ENCODE peak calls at places on chromosomes 12 and 14, in four cellular contexts. One of them, this sample, is unnamed.

GRCh38 chr14:63996575-63997220 is 143.9 kb downstream of the SYNE2 start:
- DNase-seq in H1: no peak
- DNase-seq in K562: no peak
- DNase-seq in GM12878: no peak
- DNase-seq in this sample: no peak

GRCh38 chr14:54465654-54466053 is 23.1 kb downstream of the GMFB start:
- DNase-seq in H1: no peak
- DNase-seq in K562: no peak
- DNase-seq in GM12878: no peak
- DNase-seq in this sample: no peak

GRCh38 chr14:49875640-49876198 is 17.2 kb upstream of the ARF6 start:
- DNase-seq in H1: no peak
- DNase-seq in K562: no peak
- DNase-seq in GM12878: no peak
- DNase-seq in this sample: no peak

GRCh38 chr14:54606631-54607133 is 39.8 kb downstream of the SAMD4A start:
- DNase-seq in H1: no peak
- DNase-seq in K562: no peak
- DNase-seq in GM12878: no peak
- DNase-seq in this sample: no peak

GRCh38 chr12:118689793-118690192 is 291.5 kb upstream of the SRRM4 start:
- DNase-seq in H1: no peak
- DNase-seq in K562: no peak
- DNase-seq in GM12878: peak
- DNase-seq in this sample: no peak

GRCh38 chr14:65096323-65097089 is 5.8 kb downstream of the MAX start:
- DNase-seq in H1: no peak
- DNase-seq in K562: peak
- DNase-seq in GM12878: no peak
- DNase-seq in this sample: no peak

GRCh38 chr14:100896369-100897060 is 7.0 kb downstream of the RTL1 start:
- DNase-seq in H1: peak
- DNase-seq in K562: no peak
- DNase-seq in GM12878: no peak
- DNase-seq in this sample: no peak

GRCh38 chr14:53327716-53328115 is 174.6 kb upstream of the DDHD1 start:
- DNase-seq in H1: no peak
- DNase-seq in K562: no peak
- DNase-seq in GM12878: no peak
- DNase-seq in this sample: no peak

GRCh38 chr12:104132351-104132956 is 5.6 kb downstream of the NFYB start:
- DNase-seq in H1: no peak
- DNase-seq in K562: no peak
- DNase-seq in GM12878: no peak
- DNase-seq in this sample: no peak

GRCh38 chr12:92210062-92210461 is 64.4 kb upstream of the BTG1 start:
- DNase-seq in H1: no peak
- DNase-seq in K562: no peak
- DNase-seq in GM12878: peak
- DNase-seq in this sample: no peak

GRCh38 chr12:66090157-66090556 is 40.4 kb downstream of the LLPH start:
- DNase-seq in H1: no peak
- DNase-seq in K562: no peak
- DNase-seq in GM12878: no peak
- DNase-seq in this sample: no peak

GRCh38 chr12:123237646-123238329 is 4.6 kb downstream of the MTRFR start:
- DNase-seq in H1: peak
- DNase-seq in K562: peak
- DNase-seq in GM12878: peak
- DNase-seq in this sample: peak

GRCh38 chr14:67837011-67837624 is 17.5 kb downstream of the RAD51B start:
- DNase-seq in H1: no peak
- DNase-seq in K562: peak
- DNase-seq in GM12878: peak
- DNase-seq in this sample: peak

GRCh38 chr14:65222434-65222833 is 120.1 kb upstream of the MAX start:
- DNase-seq in H1: peak
- DNase-seq in K562: peak
- DNase-seq in GM12878: no peak
- DNase-seq in this sample: no peak

GRCh38 chr14:36976571-36977023 is 195.8 kb downstream of the SLC25A21 start:
- DNase-seq in H1: no peak
- DNase-seq in K562: peak
- DNase-seq in GM12878: no peak
- DNase-seq in this sample: peak

GRCh38 chr14:95519699-95520098 is 3.2 kb upstream of the SYNE3 start:
- DNase-seq in H1: no peak
- DNase-seq in K562: no peak
- DNase-seq in GM12878: no peak
- DNase-seq in this sample: no peak

GRCh38 chr12:75977590-75977951 is 54.0 kb downstream of the PHLDA1 start:
- DNase-seq in H1: no peak
- DNase-seq in K562: no peak
- DNase-seq in GM12878: no peak
- DNase-seq in this sample: no peak

GRCh38 chr12:113298861-113299545 is 35.9 kb downstream of the SLC8B1 start:
- DNase-seq in H1: no peak
- DNase-seq in K562: no peak
- DNase-seq in GM12878: no peak
- DNase-seq in this sample: no peak

GRCh38 chr14:55373784-55374725 is 37.6 kb downstream of the ATG14 start:
- DNase-seq in H1: no peak
- DNase-seq in K562: no peak
- DNase-seq in GM12878: peak
- DNase-seq in this sample: no peak

GRCh38 chr12:55906056-55906455 is 21.6 kb downstream of the PYM1 start:
- DNase-seq in H1: no peak
- DNase-seq in K562: no peak
- DNase-seq in GM12878: no peak
- DNase-seq in this sample: no peak

GRCh38 chr12:76135456-76135855 is 51.0 kb upstream of the NAP1L1 start:
- DNase-seq in H1: no peak
- DNase-seq in K562: no peak
- DNase-seq in GM12878: no peak
- DNase-seq in this sample: no peak

GRCh38 chr12:102702447-102703114 is 214.5 kb downstream of the PAH start:
- DNase-seq in H1: peak
- DNase-seq in K562: peak
- DNase-seq in GM12878: no peak
- DNase-seq in this sample: peak

GRCh38 chr12:96061864-96062453 is 26.6 kb upstream of the LTA4H start:
- DNase-seq in H1: peak
- DNase-seq in K562: peak
- DNase-seq in GM12878: peak
- DNase-seq in this sample: peak

GRCh38 chr12:8822298-8822697 is at the start of gene A2ML1:
- DNase-seq in H1: no peak
- DNase-seq in K562: no peak
- DNase-seq in GM12878: no peak
- DNase-seq in this sample: no peak

GRCh38 chr12:109389146-109389545 is 41.4 kb downstream of the MYO1H start:
- DNase-seq in H1: no peak
- DNase-seq in K562: peak
- DNase-seq in GM12878: no peak
- DNase-seq in this sample: peak

GRCh38 chr12:63844391-63845341 is at the start of gene SRGAP1:
- DNase-seq in H1: no peak
- DNase-seq in K562: peak
- DNase-seq in GM12878: no peak
- DNase-seq in this sample: peak

GRCh38 chr12:44573723-44574122 is 302.4 kb downstream of the NELL2 start:
- DNase-seq in H1: no peak
- DNase-seq in K562: no peak
- DNase-seq in GM12878: no peak
- DNase-seq in this sample: no peak

GRCh38 chr12:100145643-100146042 is 3.0 kb upstream of the BLTP3B start:
- DNase-seq in H1: no peak
- DNase-seq in K562: no peak
- DNase-seq in GM12878: no peak
- DNase-seq in this sample: peak

GRCh38 chr12:68435816-68436215 is 103.7 kb upstream of the MDM1 start:
- DNase-seq in H1: no peak
- DNase-seq in K562: no peak
- DNase-seq in GM12878: no peak
- DNase-seq in this sample: no peak

GRCh38 chr12:104805186-104805585 is 152.9 kb downstream of the SLC41A2 start:
- DNase-seq in H1: no peak
- DNase-seq in K562: no peak
- DNase-seq in GM12878: no peak
- DNase-seq in this sample: no peak

GRCh38 chr12:52086366-52086765 is 6.9 kb downstream of the SMIM41 start:
- DNase-seq in H1: no peak
- DNase-seq in K562: peak
- DNase-seq in GM12878: no peak
- DNase-seq in this sample: no peak

GRCh38 chr14:22552001-22552826 is 36.8 kb downstream of the DAD1 start:
- DNase-seq in H1: no peak
- DNase-seq in K562: no peak
- DNase-seq in GM12878: no peak
- DNase-seq in this sample: no peak

GRCh38 chr12:108526482-108527234 is 11.6 kb downstream of the FICD start:
- DNase-seq in H1: no peak
- DNase-seq in K562: no peak
- DNase-seq in GM12878: no peak
- DNase-seq in this sample: no peak

GRCh38 chr14:55721353-55721752 is 141.3 kb downstream of the KTN1 start:
- DNase-seq in H1: no peak
- DNase-seq in K562: no peak
- DNase-seq in GM12878: no peak
- DNase-seq in this sample: no peak

GRCh38 chr14:55609681-55610080 is 29.7 kb downstream of the KTN1 start:
- DNase-seq in H1: no peak
- DNase-seq in K562: no peak
- DNase-seq in GM12878: no peak
- DNase-seq in this sample: peak

GRCh38 chr12:108367436-108367835 is 28.3 kb upstream of the CMKLR1 start:
- DNase-seq in H1: no peak
- DNase-seq in K562: no peak
- DNase-seq in GM12878: no peak
- DNase-seq in this sample: no peak

DNA sequence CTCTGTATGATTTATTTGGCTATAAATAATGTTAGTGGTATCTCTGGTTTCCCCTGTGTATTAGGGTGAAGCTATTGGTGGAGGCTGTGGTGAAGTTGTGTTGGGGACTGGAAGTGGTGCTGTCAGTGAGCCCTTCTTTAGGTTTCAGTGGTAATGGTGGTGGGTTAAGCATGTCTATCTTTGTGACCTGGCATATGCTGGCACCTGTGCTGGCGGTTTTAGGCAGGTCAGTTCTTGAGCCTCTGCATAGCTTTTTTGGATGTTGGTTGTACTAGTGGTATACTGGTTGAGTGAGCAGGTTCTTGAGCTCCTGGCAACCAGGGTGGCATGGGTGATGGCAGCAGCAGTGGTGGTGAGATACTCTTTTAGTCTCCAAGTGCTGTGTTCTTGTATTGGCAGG is 161.9 kb upstream of the CAND1 start:
- DNase-seq in H1: no peak
- DNase-seq in K562: no peak
- DNase-seq in GM12878: no peak
- DNase-seq in this sample: no peak
- TF ChIP-seq BRCA1 in H1: no peak
- TF ChIP-seq BRCA1 in K562: no peak
- TF ChIP-seq BRCA1 in GM12878: no peak
- TF ChIP-seq BRCA1 in this sample: no peak

GRCh38 chr12:110935588-110935987 is 15.2 kb upstream of the MYL2 start:
- DNase-seq in H1: peak
- DNase-seq in K562: no peak
- DNase-seq in GM12878: no peak
- DNase-seq in this sample: no peak

GRCh38 chr12:110934093-110934852 is 13.9 kb upstream of the MYL2 start:
- DNase-seq in H1: peak
- DNase-seq in K562: no peak
- DNase-seq in GM12878: no peak
- DNase-seq in this sample: peak

GRCh38 chr12:110933326-110933974 is 13.1 kb upstream of the MYL2 start:
- DNase-seq in H1: peak
- DNase-seq in K562: no peak
- DNase-seq in GM12878: no peak
- DNase-seq in this sample: no peak

GRCh38 chr12:110937104-110937641 is 16.8 kb upstream of the MYL2 start:
- DNase-seq in H1: peak
- DNase-seq in K562: peak
- DNase-seq in GM12878: no peak
- DNase-seq in this sample: peak

GRCh38 chr12:110936367-110937103 is 16.2 kb upstream of the MYL2 start:
- DNase-seq in H1: peak
- DNase-seq in K562: no peak
- DNase-seq in GM12878: no peak
- DNase-seq in this sample: no peak
- TF ChIP-seq HDAC6 in H1: no peak
- TF ChIP-seq HDAC6 in K562: no peak
- TF ChIP-seq HDAC6 in GM12878: no peak
- TF ChIP-seq HDAC6 in this sample: no peak

GRCh38 chr12:124394462-124395128 is 99.7 kb downstream of the RFLNA start:
- DNase-seq in H1: no peak
- DNase-seq in K562: no peak
- DNase-seq in GM12878: no peak
- DNase-seq in this sample: no peak
- TF ChIP-seq BRCA1 in H1: no peak
- TF ChIP-seq BRCA1 in K562: no peak
- TF ChIP-seq BRCA1 in GM12878: no peak
- TF ChIP-seq BRCA1 in this sample: no peak

DNA sequence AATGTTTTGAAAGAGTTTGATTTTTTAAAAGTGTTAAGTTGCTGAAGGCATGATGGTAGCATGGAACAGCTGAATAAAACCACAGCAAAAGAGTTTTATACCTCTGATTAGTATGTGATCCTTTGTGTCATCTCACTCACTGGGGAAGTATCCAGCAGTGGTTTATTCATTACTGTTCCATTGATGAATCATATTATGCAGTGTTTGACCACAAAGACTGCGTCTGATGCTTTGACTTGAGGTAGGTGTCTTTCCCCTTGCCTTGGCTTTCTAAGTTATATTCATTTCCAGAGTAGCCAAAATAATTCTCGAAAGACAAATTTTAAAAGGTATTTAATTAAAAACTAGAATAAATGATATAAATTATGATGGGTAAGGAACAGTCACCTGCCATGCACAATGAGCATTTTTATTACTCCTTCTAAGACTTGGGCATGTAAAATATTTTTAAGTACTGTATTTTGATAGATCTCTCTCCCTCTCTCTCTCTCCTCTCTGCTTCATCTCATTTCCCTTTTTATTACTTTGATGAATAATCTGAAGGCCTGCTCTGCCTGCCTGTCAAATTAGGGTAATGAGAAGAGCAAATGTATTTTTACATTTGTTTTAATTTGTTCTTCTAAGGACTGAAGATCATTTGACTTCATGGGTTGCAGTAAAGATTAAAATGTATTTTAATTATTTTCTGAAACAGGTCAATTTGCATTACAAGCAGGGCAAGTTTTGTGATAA is 164.9 kb downstream of the NAV3 start:
- DNase-seq in H1: no peak
- DNase-seq in K562: no peak
- DNase-seq in GM12878: peak
- DNase-seq in this sample: no peak
- TF ChIP-seq HDAC6 in H1: no peak
- TF ChIP-seq HDAC6 in K562: no peak
- TF ChIP-seq HDAC6 in GM12878: no peak
- TF ChIP-seq HDAC6 in this sample: no peak